ENCODE peak calls at places on chromosomes 12 and 14, in eight cellular contexts. Z is CD4-positive, CD25-positive, alpha-beta regulatory T cell; P is sigmoid colon; J is GM23248; T is left ventricle myocardium inferior; M is breast epithelium; V is small intestine; R is upper lobe of right lung. K is an unnamed sample.
A peak's percentile ranks its signal among the peaks of the same experiment; 100 is the strongest.

GRCh38 chr14:68495101-68495637 is 297.7 kb downstream of the ZFP36L1 start:
- DNase-seq in Z (peak; percentile 40), P (no peak), J (peak; percentile 32), T (no peak), M (no peak), V (no peak), R (no peak), K (no peak)

GRCh38 chr12:98453070-98453469 is 62.3 kb upstream of the TMPO start:
- DNase-seq in Z (no peak), P (no peak), J (peak; percentile 47), T (no peak), M (no peak), V (no peak), R (no peak), K (no peak)

GRCh38 chr12:45757172-45757571 is 27.7 kb downstream of the ARID2 start:
- DNase-seq in Z (no peak), P (no peak), J (no peak), T (no peak), M (no peak), V (no peak), R (no peak), K (no peak)

GRCh38 chr12:44457465-44457864 is 418.6 kb downstream of the NELL2 start:
- DNase-seq in Z (no peak), P (no peak), J (no peak), T (no peak), M (no peak), V (no peak), R (no peak), K (no peak)

GRCh38 chr14:101459392-101459900 is 101.8 kb upstream of the DIO3 start:
- DNase-seq in Z (no peak), P (no peak), J (no peak), T (no peak), M (no peak), V (no peak), R (no peak), K (no peak)

GRCh38 chr14:89540009-89540829 is 123.2 kb upstream of the FOXN3 start:
- DNase-seq in Z (peak; percentile 51), P (no peak), J (peak; percentile 31), T (no peak), M (no peak), V (no peak), R (no peak), K (no peak)

GRCh38 chr12:857611-858010 is 91.9 kb downstream of the RAD52 start:
- DNase-seq in Z (no peak), P (no peak), J (peak; percentile 94), T (no peak), M (no peak), V (no peak), R (no peak), K (no peak)

GRCh38 chr12:111664961-111665865 is 20.5 kb downstream of the BRAP start:
- DNase-seq in Z (no peak), P (no peak), J (no peak), T (no peak), M (no peak), V (no peak), R (no peak), K (no peak)

GRCh38 chr14:52987042-52987441 is 36.2 kb upstream of the FERMT2 start:
- DNase-seq in Z (no peak), P (no peak), J (no peak), T (no peak), M (no peak), V (no peak), R (no peak), K (no peak)

GRCh38 chr12:28424965-28425364 is 234.7 kb downstream of the CCDC91 start:
- DNase-seq in Z (no peak), P (no peak), J (no peak), T (peak; percentile 23), M (no peak), V (peak; percentile 44), R (no peak), K (no peak)

GRCh38 chr12:11836282-11836963 is 186.9 kb downstream of the ETV6 start:
- DNase-seq in Z (no peak), P (no peak), J (no peak), T (no peak), M (no peak), V (no peak), R (peak; percentile 75), K (no peak)

GRCh38 chr12:34218193-34219045 is 196.1 kb downstream of the ALG10 start:
- DNase-seq in Z (peak; percentile 70), P (no peak), J (peak; percentile 61), T (peak; percentile 44), M (peak; percentile 67), V (peak; percentile 61), R (peak; percentile 78), K (peak; percentile 61)

GRCh38 chr12:19223695-19224094 is 94.2 kb downstream of the PLEKHA5 start:
- DNase-seq in Z (no peak), P (no peak), J (peak; percentile 41), T (no peak), M (no peak), V (no peak), R (no peak), K (no peak)

GRCh38 chr12:121524196-121524930 is 56.5 kb downstream of the KDM2B start:
- DNase-seq in Z (no peak), P (no peak), J (no peak), T (no peak), M (no peak), V (no peak), R (no peak), K (no peak)

GRCh38 chr12:112456029-112456428 is 37.3 kb downstream of the PTPN11 start:
- DNase-seq in Z (no peak), P (no peak), J (no peak), T (no peak), M (no peak), V (no peak), R (no peak), K (no peak)

GRCh38 chr14:69654109-69654508 is 42.7 kb downstream of the SUSD6 start:
- DNase-seq in Z (no peak), P (no peak), J (no peak), T (no peak), M (no peak), V (peak; percentile 85), R (no peak), K (peak; percentile 60)

GRCh38 chr14:61656341-61656740 is 39.0 kb upstream of the HIF1A start:
- DNase-seq in Z (peak; percentile 17), P (no peak), J (no peak), T (no peak), M (no peak), V (no peak), R (no peak), K (no peak)

GRCh38 chr14:23430733-23431105 is 4.7 kb downstream of the MYH7 start:
- DNase-seq in Z (no peak), P (peak; percentile 48), J (peak; percentile 49), T (no peak), M (no peak), V (no peak), R (peak; percentile 19), K (no peak)

GRCh38 chr12:69329669-69330428 is 18.3 kb upstream of the LYZ start:
- DNase-seq in Z (peak; percentile 84), P (no peak), J (no peak), T (no peak), M (no peak), V (peak; percentile 35), R (no peak), K (no peak)

GRCh38 chr14:58299665-58300202 is 1.4 kb downstream of the ARID4A start:
- DNase-seq in Z (peak; percentile 12), P (no peak), J (peak; percentile 51), T (no peak), M (no peak), V (no peak), R (no peak), K (peak; percentile 57)

GRCh38 chr14:77654001-77654431 is 37.6 kb upstream of the SPTLC2 start:
- DNase-seq in Z (no peak), P (no peak), J (no peak), T (no peak), M (no peak), V (no peak), R (no peak), K (no peak)

GRCh38 chr12:100229876-100230275 is 29.3 kb downstream of the ACTR6 start:
- DNase-seq in Z (no peak), P (no peak), J (peak; percentile 18), T (no peak), M (no peak), V (no peak), R (no peak), K (no peak)

GRCh38 chr12:55727643-55728184 is 1.1 kb downstream of the CD63 start:
- DNase-seq in Z (no peak), P (peak; percentile 89), J (peak; percentile 91), T (peak; percentile 63), M (peak; percentile 53), V (peak; percentile 46), R (peak; percentile 91), K (peak; percentile 74)

GRCh38 chr12:133073836-133074235 is 6.9 kb upstream of the ZNF140 start:
- DNase-seq in Z (no peak), P (no peak), J (no peak), T (no peak), M (no peak), V (no peak), R (no peak), K (no peak)
- H3K9me3 ChIP-seq in Z (peaks cover 62% of the 10 kb centered on the region), P (peaks cover 63% of the 10 kb centered on the region), J (peaks cover 9% of the 10 kb centered on the region), T (peaks cover 100% of the 10 kb centered on the region), M (peaks cover 83% of the 10 kb centered on the region), V (peaks cover 2% of the 10 kb centered on the region), R (peaks cover 80% of the 10 kb centered on the region), K (no peaks in the 10 kb centered on the region)

GRCh38 chr12:57852620-57853509 is 6.3 kb upstream of the CTDSP2 start:
- DNase-seq in Z (no peak), P (peak; percentile 87), J (no peak), T (peak; percentile 56), M (no peak), V (no peak), R (peak; percentile 74), K (no peak)
- H3K4me3 ChIP-seq in Z (no peak overlapping the region), P (peak overlapping the region; percentile 25), J (peak overlapping the region; percentile 57), T (peak overlapping the region; percentile 67), M (peak overlapping the region; percentile 25), V (no peak overlapping the region), R (peak overlapping the region; percentile 55), K (peak overlapping the region; percentile 19)

GRCh38 chr14:44428239-44428924 is 78.7 kb downstream of the FSCB start:
- DNase-seq in Z (no peak), P (no peak), J (no peak), T (no peak), M (no peak), V (peak; percentile 83), R (no peak), K (no peak)
- H3K4me1 ChIP-seq in Z (no peaks in the 10 kb centered on the region), P (no peaks in the 10 kb centered on the region), J (no peaks in the 10 kb centered on the region), T (no peaks in the 10 kb centered on the region), M (no peaks in the 10 kb centered on the region), V (no peaks in the 10 kb centered on the region), R (no peaks in the 10 kb centered on the region), K (no peaks in the 10 kb centered on the region)

GRCh38 chr14:106511411-106512198 is 985.2 kb downstream of the TMEM121 start:
- DNase-seq in Z (no peak), P (no peak), J (no peak), T (no peak), M (no peak), V (no peak), R (no peak), K (no peak)

GRCh38 chr14:106507354-106507753 is 981.0 kb downstream of the TMEM121 start:
- DNase-seq in Z (no peak), P (no peak), J (no peak), T (no peak), M (no peak), V (peak; percentile 19), R (no peak), K (no peak)

GRCh38 chr14:106508216-106508615 is 981.8 kb downstream of the TMEM121 start:
- DNase-seq in Z (no peak), P (no peak), J (no peak), T (no peak), M (no peak), V (no peak), R (no peak), K (no peak)

GRCh38 chr14:106509176-106509575 is 982.8 kb downstream of the TMEM121 start:
- DNase-seq in Z (no peak), P (no peak), J (no peak), T (no peak), M (no peak), V (no peak), R (no peak), K (no peak)

GRCh38 chr14:106509795-106510194 is 983.4 kb downstream of the TMEM121 start:
- DNase-seq in Z (no peak), P (no peak), J (no peak), T (no peak), M (no peak), V (no peak), R (no peak), K (no peak)
- H3K9me3 ChIP-seq in Z (no peaks in the 10 kb centered on the region), P (no peaks in the 10 kb centered on the region), J (no peaks in the 10 kb centered on the region), T (no peaks in the 10 kb centered on the region), M (no peaks in the 10 kb centered on the region), V (no peaks in the 10 kb centered on the region), R (no peaks in the 10 kb centered on the region), K (no peaks in the 10 kb centered on the region)

K was measured in colonic mucosa.